ENCODE peak calls at places on chromosomes 1 and 21, in five cellular contexts. One of them, this sample, is unnamed.

GRCh38 chr21:45228171-45228641 is 59.5 kb downstream of the POFUT2 start:
- DNase-seq in fibroblast of the aortic adventitia: peak
- DNase-seq in body of pancreas: peak
- DNase-seq in fibroblast of mammary gland: peak
- DNase-seq in activated CD8-positive, alpha-beta memory T cell treated with anti-CD3 and anti-CD28 coated beads, Interleukin-2, amount 50 U/mL, for 4 hours: peak
- DNase-seq in this sample: peak

GRCh38 chr1:226436855-226437491 is 29.1 kb upstream of the PARP1 start:
- DNase-seq in fibroblast of the aortic adventitia: no peak
- DNase-seq in body of pancreas: peak
- DNase-seq in fibroblast of mammary gland: no peak
- DNase-seq in activated CD8-positive, alpha-beta memory T cell treated with anti-CD3 and anti-CD28 coated beads, Interleukin-2, amount 50 U/mL, for 4 hours: no peak
- DNase-seq in this sample: peak

GRCh38 chr21:28822882-28823335 is 169.8 kb downstream of the LTN1 start:
- DNase-seq in fibroblast of the aortic adventitia: peak
- DNase-seq in body of pancreas: peak
- DNase-seq in fibroblast of mammary gland: peak
- DNase-seq in activated CD8-positive, alpha-beta memory T cell treated with anti-CD3 and anti-CD28 coated beads, Interleukin-2, amount 50 U/mL, for 4 hours: no peak
- DNase-seq in this sample: no peak

GRCh38 chr21:40555129-40555528 is 291.8 kb downstream of the DSCAM start:
- DNase-seq in fibroblast of the aortic adventitia: no peak
- DNase-seq in body of pancreas: no peak
- DNase-seq in fibroblast of mammary gland: no peak
- DNase-seq in activated CD8-positive, alpha-beta memory T cell treated with anti-CD3 and anti-CD28 coated beads, Interleukin-2, amount 50 U/mL, for 4 hours: no peak
- DNase-seq in this sample: no peak

GRCh38 chr1:65207317-65207716 is 59.3 kb downstream of the AK4 start:
- DNase-seq in fibroblast of the aortic adventitia: no peak
- DNase-seq in body of pancreas: no peak
- DNase-seq in fibroblast of mammary gland: peak
- DNase-seq in activated CD8-positive, alpha-beta memory T cell treated with anti-CD3 and anti-CD28 coated beads, Interleukin-2, amount 50 U/mL, for 4 hours: no peak
- DNase-seq in this sample: no peak

GRCh38 chr1:229938571-229938970 is 128.5 kb upstream of the GALNT2 start:
- DNase-seq in fibroblast of the aortic adventitia: no peak
- DNase-seq in body of pancreas: no peak
- DNase-seq in fibroblast of mammary gland: no peak
- DNase-seq in activated CD8-positive, alpha-beta memory T cell treated with anti-CD3 and anti-CD28 coated beads, Interleukin-2, amount 50 U/mL, for 4 hours: no peak
- DNase-seq in this sample: peak

GRCh38 chr1:39462074-39462473 is 29.4 kb upstream of the BMP8A start:
- DNase-seq in fibroblast of the aortic adventitia: no peak
- DNase-seq in body of pancreas: no peak
- DNase-seq in fibroblast of mammary gland: peak
- DNase-seq in activated CD8-positive, alpha-beta memory T cell treated with anti-CD3 and anti-CD28 coated beads, Interleukin-2, amount 50 U/mL, for 4 hours: no peak
- DNase-seq in this sample: no peak

GRCh38 chr1:7915826-7916225 is 24.8 kb downstream of the TNFRSF9 start:
- DNase-seq in fibroblast of the aortic adventitia: no peak
- DNase-seq in body of pancreas: no peak
- DNase-seq in fibroblast of mammary gland: no peak
- DNase-seq in activated CD8-positive, alpha-beta memory T cell treated with anti-CD3 and anti-CD28 coated beads, Interleukin-2, amount 50 U/mL, for 4 hours: peak
- DNase-seq in this sample: no peak

GRCh38 chr1:111334169-111334568 is 43.5 kb downstream of the CHIA start:
- DNase-seq in fibroblast of the aortic adventitia: peak
- DNase-seq in body of pancreas: peak
- DNase-seq in fibroblast of mammary gland: peak
- DNase-seq in activated CD8-positive, alpha-beta memory T cell treated with anti-CD3 and anti-CD28 coated beads, Interleukin-2, amount 50 U/mL, for 4 hours: peak
- DNase-seq in this sample: peak

GRCh38 chr1:221530791-221531190 is 211.1 kb downstream of the DUSP10 start:
- DNase-seq in fibroblast of the aortic adventitia: no peak
- DNase-seq in body of pancreas: no peak
- DNase-seq in fibroblast of mammary gland: no peak
- DNase-seq in activated CD8-positive, alpha-beta memory T cell treated with anti-CD3 and anti-CD28 coated beads, Interleukin-2, amount 50 U/mL, for 4 hours: no peak
- DNase-seq in this sample: no peak

GRCh38 chr21:45550552-45551210 is 8.4 kb upstream of the SLC19A1 start:
- DNase-seq in fibroblast of the aortic adventitia: no peak
- DNase-seq in body of pancreas: peak
- DNase-seq in fibroblast of mammary gland: no peak
- DNase-seq in activated CD8-positive, alpha-beta memory T cell treated with anti-CD3 and anti-CD28 coated beads, Interleukin-2, amount 50 U/mL, for 4 hours: no peak
- DNase-seq in this sample: no peak

GRCh38 chr1:26345718-26346117 is 8.2 kb downstream of the CRYBG2 start:
- DNase-seq in fibroblast of the aortic adventitia: no peak
- DNase-seq in body of pancreas: no peak
- DNase-seq in fibroblast of mammary gland: no peak
- DNase-seq in activated CD8-positive, alpha-beta memory T cell treated with anti-CD3 and anti-CD28 coated beads, Interleukin-2, amount 50 U/mL, for 4 hours: no peak
- DNase-seq in this sample: no peak

GRCh38 chr1:69497847-69498246 is 69.9 kb upstream of the LRRC7 start:
- DNase-seq in fibroblast of the aortic adventitia: no peak
- DNase-seq in body of pancreas: no peak
- DNase-seq in fibroblast of mammary gland: no peak
- DNase-seq in activated CD8-positive, alpha-beta memory T cell treated with anti-CD3 and anti-CD28 coated beads, Interleukin-2, amount 50 U/mL, for 4 hours: no peak
- DNase-seq in this sample: no peak

GRCh38 chr1:151509350-151510019 is 1.7 kb upstream of the CGN start:
- DNase-seq in fibroblast of the aortic adventitia: no peak
- DNase-seq in body of pancreas: no peak
- DNase-seq in fibroblast of mammary gland: no peak
- DNase-seq in activated CD8-positive, alpha-beta memory T cell treated with anti-CD3 and anti-CD28 coated beads, Interleukin-2, amount 50 U/mL, for 4 hours: no peak
- DNase-seq in this sample: no peak

GRCh38 chr1:222390181-222390580 is 157.7 kb downstream of the HHIPL2 start:
- DNase-seq in fibroblast of the aortic adventitia: peak
- DNase-seq in body of pancreas: no peak
- DNase-seq in fibroblast of mammary gland: peak
- DNase-seq in activated CD8-positive, alpha-beta memory T cell treated with anti-CD3 and anti-CD28 coated beads, Interleukin-2, amount 50 U/mL, for 4 hours: no peak
- DNase-seq in this sample: no peak

GRCh38 chr21:31557956-31558838 is 101.3 kb upstream of the SOD1 start:
- DNase-seq in fibroblast of the aortic adventitia: no peak
- DNase-seq in body of pancreas: no peak
- DNase-seq in fibroblast of mammary gland: no peak
- DNase-seq in activated CD8-positive, alpha-beta memory T cell treated with anti-CD3 and anti-CD28 coated beads, Interleukin-2, amount 50 U/mL, for 4 hours: peak
- DNase-seq in this sample: peak

GRCh38 chr1:20211511-20211931 is 25.2 kb upstream of the PLA2G2C start:
- DNase-seq in fibroblast of the aortic adventitia: no peak
- DNase-seq in body of pancreas: no peak
- DNase-seq in fibroblast of mammary gland: peak
- DNase-seq in activated CD8-positive, alpha-beta memory T cell treated with anti-CD3 and anti-CD28 coated beads, Interleukin-2, amount 50 U/mL, for 4 hours: no peak
- DNase-seq in this sample: peak

GRCh38 chr1:215114154-215114933 is 31.8 kb downstream of the KCNK2 start:
- DNase-seq in fibroblast of the aortic adventitia: peak
- DNase-seq in body of pancreas: no peak
- DNase-seq in fibroblast of mammary gland: peak
- DNase-seq in activated CD8-positive, alpha-beta memory T cell treated with anti-CD3 and anti-CD28 coated beads, Interleukin-2, amount 50 U/mL, for 4 hours: no peak
- DNase-seq in this sample: peak

GRCh38 chr1:234845097-234845660 is 235.2 kb upstream of the IRF2BP2 start:
- DNase-seq in fibroblast of the aortic adventitia: no peak
- DNase-seq in body of pancreas: no peak
- DNase-seq in fibroblast of mammary gland: no peak
- DNase-seq in activated CD8-positive, alpha-beta memory T cell treated with anti-CD3 and anti-CD28 coated beads, Interleukin-2, amount 50 U/mL, for 4 hours: peak
- DNase-seq in this sample: no peak

GRCh38 chr1:210264521-210265380 is 32.2 kb downstream of the SERTAD4 start:
- DNase-seq in fibroblast of the aortic adventitia: peak
- DNase-seq in body of pancreas: no peak
- DNase-seq in fibroblast of mammary gland: no peak
- DNase-seq in activated CD8-positive, alpha-beta memory T cell treated with anti-CD3 and anti-CD28 coated beads, Interleukin-2, amount 50 U/mL, for 4 hours: no peak
- DNase-seq in this sample: no peak

GRCh38 chr1:59107916-59108315 is 189.0 kb upstream of the FGGY start:
- DNase-seq in fibroblast of the aortic adventitia: no peak
- DNase-seq in body of pancreas: no peak
- DNase-seq in fibroblast of mammary gland: no peak
- DNase-seq in activated CD8-positive, alpha-beta memory T cell treated with anti-CD3 and anti-CD28 coated beads, Interleukin-2, amount 50 U/mL, for 4 hours: no peak
- DNase-seq in this sample: no peak

GRCh38 chr1:24930703-24931480 is 816 bp upstream of the RUNX3 start:
- DNase-seq in fibroblast of the aortic adventitia: no peak
- DNase-seq in body of pancreas: no peak
- DNase-seq in fibroblast of mammary gland: no peak
- DNase-seq in activated CD8-positive, alpha-beta memory T cell treated with anti-CD3 and anti-CD28 coated beads, Interleukin-2, amount 50 U/mL, for 4 hours: no peak
- DNase-seq in this sample: no peak

GRCh38 chr1:228012555-228012954 is 5.8 kb downstream of the WNT3A start:
- DNase-seq in fibroblast of the aortic adventitia: no peak
- DNase-seq in body of pancreas: no peak
- DNase-seq in fibroblast of mammary gland: no peak
- DNase-seq in activated CD8-positive, alpha-beta memory T cell treated with anti-CD3 and anti-CD28 coated beads, Interleukin-2, amount 50 U/mL, for 4 hours: no peak
- DNase-seq in this sample: no peak

GRCh38 chr21:34846601-34847112 is 177.9 kb downstream of the CLIC6 start:
- DNase-seq in fibroblast of the aortic adventitia: peak
- DNase-seq in body of pancreas: no peak
- DNase-seq in fibroblast of mammary gland: peak
- DNase-seq in activated CD8-positive, alpha-beta memory T cell treated with anti-CD3 and anti-CD28 coated beads, Interleukin-2, amount 50 U/mL, for 4 hours: no peak
- DNase-seq in this sample: peak